ENCODE peak calls at places on chromosomes 16 and 17, in five cellular contexts. Z, A, R, B and X are unnamed samples.
A peak's percentile ranks its signal among the peaks of the same experiment; 100 is the strongest.

GRCh38 chr17:51200295-51200694 is 34.1 kb downstream of the NME2 start:
- DNase-seq in R (no peak), B (no peak), Z (no peak), A (no peak), X (no peak)

GRCh38 chr16:87550510-87550961 is 51.8 kb upstream of the JPH3 start:
- DNase-seq in A (no peak), R (no peak), Z (no peak), B (no peak), X (no peak)

GRCh38 chr16:47848481-47849109 is 307.2 kb downstream of the ABCC12 start:
- DNase-seq in Z (no peak), A (no peak), R (no peak), B (no peak), X (no peak)

GRCh38 chr17:47423406-47424295 is 99.9 kb downstream of the EFCAB13 start:
- DNase-seq in R (no peak), A (no peak), B (no peak), Z (no peak), X (no peak)

GRCh38 chr17:7355053-7355452 is at the start of gene TMEM95:
- DNase-seq in B (no peak), A (no peak), R (no peak), Z (peak; percentile 47), X (no peak)

GRCh38 chr16:17002557-17002956 is 468.2 kb downstream of the XYLT1 start:
- DNase-seq in R (no peak), B (no peak), Z (no peak), A (no peak), X (no peak)

GRCh38 chr17:36485805-36486203 is 677 bp upstream of the ZNHIT3 start:
- DNase-seq in Z (no peak), B (no peak), R (no peak), A (no peak), X (no peak)

GRCh38 chr17:11285946-11286345 is 44.9 kb downstream of the SHISA6 start:
- DNase-seq in B (peak; percentile 77), Z (no peak), A (no peak), R (no peak), X (no peak)

GRCh38 chr17:10271004-10271620 is 72.7 kb upstream of the GAS7 start:
- DNase-seq in A (no peak), R (no peak), B (no peak), Z (no peak), X (peak; percentile 54)

GRCh38 chr17:8075081-8075480 is 12.4 kb downstream of the ALOX12B start:
- DNase-seq in R (no peak), Z (no peak), A (no peak), B (no peak), X (no peak)

GRCh38 chr17:75902406-75902805 is 2.3 kb downstream of the MRPL38 start:
- DNase-seq in B (no peak), Z (no peak), A (no peak), R (no peak), X (no peak)

GRCh38 chr17:55285340-55286301 is 20.9 kb downstream of the HLF start:
- DNase-seq in A (peak; percentile 93), R (peak; percentile 94), Z (peak; percentile 89), B (no peak), X (peak; percentile 83)

GRCh38 chr17:80660527-80661198 is 116.0 kb downstream of the RPTOR start:
- DNase-seq in B (no peak), R (no peak), A (no peak), Z (no peak), X (no peak)

GRCh38 chr16:10080031-10080772 is 102.0 kb downstream of the GRIN2A start:
- DNase-seq in B (no peak), R (peak; percentile 50), A (peak; percentile 17), Z (no peak), X (peak; percentile 75)

GRCh38 chr16:81745704-81746558 is 33.2 kb upstream of the PLCG2 start:
- DNase-seq in B (no peak), Z (no peak), A (no peak), R (peak; percentile 45), X (peak; percentile 25)

GRCh38 chr17:5138616-5139453 is 23.0 kb downstream of the USP6 start:
- DNase-seq in B (peak; percentile 74), Z (no peak), R (no peak), A (no peak), X (no peak)

GRCh38 chr17:67241719-67242341 is 3.2 kb downstream of the HELZ start:
- DNase-seq in R (no peak), A (no peak), Z (no peak), B (no peak), X (no peak)

GRCh38 chr17:33039874-33040273 is 48.2 kb downstream of the SPACA3 start:
- DNase-seq in A (no peak), R (no peak), Z (no peak), B (no peak), X (peak; percentile 94)

GRCh38 chr17:48551206-48551597 is 6.3 kb upstream of the HOXB2 start:
- DNase-seq in B (no peak), A (no peak), R (no peak), Z (no peak), X (no peak)
- H3K4me3 ChIP-seq in B (no peak overlapping the region), A (no peak overlapping the region), R (peak overlapping the region; percentile 9), Z (no peak overlapping the region), X (no peak overlapping the region)

GRCh38 chr16:85916141-85916890 is 17.4 kb downstream of the IRF8 start:
- DNase-seq in A (no peak), R (no peak), B (no peak), Z (no peak), X (peak; percentile 60)

GRCh38 chr16:85918436-85918835 is 19.5 kb downstream of the IRF8 start:
- DNase-seq in B (no peak), Z (no peak), A (no peak), R (no peak), X (no peak)

GRCh38 chr16:85917959-85918358 is 19.0 kb downstream of the IRF8 start:
- DNase-seq in A (no peak), R (no peak), B (no peak), Z (no peak), X (no peak)

GRCh38 chr16:85915125-85915845 is 16.3 kb downstream of the IRF8 start:
- DNase-seq in R (no peak), A (no peak), Z (no peak), B (no peak), X (no peak)

GRCh38 chr16:85917012-85917411 is 18.1 kb downstream of the IRF8 start:
- DNase-seq in A (no peak), B (no peak), R (no peak), Z (no peak), X (no peak)
- TF ChIP-seq CTCF in A (no peak), B (no peak), R (no peak), Z (no peak), X (peak; percentile 12)

GRCh38 chr17:60473788-60474187 is 51.5 kb downstream of the CHCT1 start:
- DNase-seq in R (no peak), Z (no peak), B (no peak), A (no peak), X (no peak)
- H3K4me3 ChIP-seq in R (no peak overlapping the region), Z (no peak overlapping the region), B (no peak overlapping the region), A (no peak overlapping the region), X (no peak overlapping the region)

GRCh38 chr16:54930034-54930938 is at the start of gene IRX5:
- DNase-seq in Z (peak; percentile 40), R (peak; percentile 94), B (no peak), A (peak; percentile 71), X (peak; percentile 92)
- TF ChIP-seq CTCF in Z (no peak), R (no peak), B (no peak), A (peak; percentile 40), X (no peak)